ENCODE peak calls at places on chromosomes 4 and X, in six cellular contexts. Z is breast epithelium, S is fibroblast of lung, J is HepG2, V is spleen, O is stomach. I is an unnamed sample.

GRCh38 chrX:111519215-111519614 is 7.8 kb downstream of the SERTM2 start:
- DNase-seq in Z (no peak), S (peak; percentile 80), J (no peak), V (no peak), O (no peak), I (peak; percentile 75)

GRCh38 chr4:78650106-78651021 is 98.8 kb downstream of the ANXA3 start:
- DNase-seq in Z (no peak), S (peak; percentile 89), J (no peak), V (no peak), O (no peak), I (peak; percentile 89)

GRCh38 chr4:165726831-165727230 is 146.2 kb upstream of the TLL1 start:
- DNase-seq in Z (no peak), S (peak; percentile 82), J (no peak), V (no peak), O (no peak), I (peak; percentile 74)

GRCh38 chrX:38662640-38663039 is 101.3 kb downstream of the TSPAN7 start:
- DNase-seq in Z (no peak), S (no peak), J (no peak), V (no peak), O (no peak), I (no peak)

GRCh38 chr4:170091069-170091696 is 1.4 kb upstream of the AADAT start:
- DNase-seq in Z (no peak), S (no peak), J (no peak), V (no peak), O (no peak), I (no peak)

GRCh38 chr4:184942447-184943425 is 75.6 kb upstream of the HELT start:
- DNase-seq in Z (no peak), S (no peak), J (no peak), V (no peak), O (no peak), I (no peak)

GRCh38 chr4:2958446-2958845 is 4.8 kb downstream of the NOP14 start:
- DNase-seq in Z (no peak), S (peak; percentile 84), J (no peak), V (no peak), O (no peak), I (peak; percentile 80)

GRCh38 chr4:41594439-41594838 is 56.5 kb downstream of the LIMCH1 start:
- DNase-seq in Z (no peak), S (peak; percentile 30), J (no peak), V (no peak), O (no peak), I (peak; percentile 18)

GRCh38 chr4:26034849-26035248 is 120.8 kb downstream of the SMIM20 start:
- DNase-seq in Z (no peak), S (no peak), J (no peak), V (no peak), O (no peak), I (no peak)

GRCh38 chrX:112211459-112211858 is 128.9 kb upstream of the TRPC5 start:
- DNase-seq in Z (no peak), S (peak; percentile 62), J (no peak), V (no peak), O (no peak), I (peak; percentile 54)

GRCh38 chrX:1249101-1249887 is 19.3 kb upstream of the CSF2RA start:
- DNase-seq in Z (no peak), S (peak; percentile 4), J (peak; percentile 13), V (peak; percentile 90), O (peak; percentile 39), I (no peak)

GRCh38 chr4:67332627-67333026 is 212.7 kb downstream of the CENPC start:
- DNase-seq in Z (no peak), S (no peak), J (peak; percentile 16), V (no peak), O (no peak), I (no peak)

GRCh38 chrX:82648062-82648461 is 860.0 kb upstream of the POU3F4 start:
- DNase-seq in Z (no peak), S (no peak), J (no peak), V (no peak), O (no peak), I (no peak)

GRCh38 chr4:94407846-94408245 is 43.9 kb upstream of the PDLIM5 start:
- DNase-seq in Z (no peak), S (peak; percentile 69), J (no peak), V (no peak), O (no peak), I (peak; percentile 72)

GRCh38 chrX:43899878-43900815 is 17.9 kb upstream of the MAOB start:
- DNase-seq in Z (no peak), S (no peak), J (no peak), V (no peak), O (no peak), I (no peak)

GRCh38 chr4:119532319-119532718 is 96.3 kb downstream of the PDE5A start:
- DNase-seq in Z (no peak), S (no peak), J (no peak), V (no peak), O (no peak), I (no peak)

DNA sequence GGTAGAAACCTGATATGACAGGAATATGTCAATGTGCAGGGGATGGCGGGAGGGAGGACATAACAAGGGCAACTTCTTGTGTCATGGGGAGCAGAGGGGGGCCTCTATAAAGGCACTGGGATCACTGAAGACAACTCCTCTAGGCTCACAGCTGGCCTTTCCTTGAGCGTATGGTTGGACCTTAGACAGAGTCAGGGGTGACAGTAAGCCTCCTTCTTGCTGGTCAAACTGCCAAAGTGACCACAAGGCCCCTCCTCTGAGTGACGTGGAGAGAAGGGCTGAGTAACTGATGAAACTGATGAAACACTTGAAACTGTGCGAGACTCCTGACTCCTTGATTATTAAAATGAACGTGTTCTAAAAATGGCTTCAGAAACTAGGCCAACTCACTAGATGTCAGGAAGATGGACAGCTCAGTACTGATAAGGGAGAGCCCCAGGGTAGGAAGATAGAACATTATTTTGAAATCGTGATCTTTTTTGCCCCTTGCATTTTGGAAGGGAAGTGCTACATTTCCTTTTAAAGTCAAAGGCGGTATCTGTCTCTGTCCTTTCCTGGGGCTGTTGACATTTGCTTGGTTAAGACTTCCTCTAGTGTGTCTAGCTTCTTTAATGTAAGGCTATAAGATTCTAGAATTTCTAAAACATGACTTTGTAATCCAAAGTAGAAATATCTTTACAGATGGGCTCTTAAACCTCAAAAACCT is 1.6 kb downstream of the RAB33A start:
- DNase-seq in Z (no peak), S (peak; percentile 79), J (no peak), V (peak; percentile 72), O (no peak), I (peak; percentile 75)
- H3K4me3 ChIP-seq in Z (no peak overlapping the region), S (no peak overlapping the region), J (no peak overlapping the region), V (peak overlapping the region; percentile 60), O (no peak overlapping the region), I (peak overlapping the region; percentile 8)

DNA sequence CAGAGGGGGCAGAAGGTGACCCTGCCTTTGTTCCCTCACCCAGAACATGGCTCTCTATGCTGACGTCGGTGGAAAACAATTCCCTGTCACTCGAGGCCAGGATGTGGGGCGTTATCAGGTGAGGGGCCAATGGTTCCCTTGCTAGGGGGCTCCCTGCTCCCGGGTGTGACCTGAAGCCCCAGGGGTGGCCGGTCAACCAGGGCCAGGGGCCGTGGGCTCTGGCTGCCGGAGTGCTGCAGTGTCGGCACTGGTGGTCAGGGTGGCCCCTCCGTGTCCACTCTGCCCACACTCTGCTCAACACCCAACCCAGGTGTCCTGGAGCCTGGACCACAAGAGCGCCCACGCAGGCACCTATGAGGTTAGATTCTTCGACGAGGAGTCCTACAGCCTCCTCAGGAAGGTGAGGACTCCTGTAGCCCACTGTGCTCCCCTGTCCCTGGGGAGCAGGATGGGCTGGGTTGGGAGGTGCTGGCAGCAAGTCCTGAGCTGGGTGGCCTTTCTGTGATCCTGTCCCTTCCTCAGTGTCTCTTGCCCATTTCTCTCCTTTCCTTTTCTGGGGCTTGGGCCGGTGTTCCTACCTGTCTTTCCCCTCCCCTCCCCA is 3.0 kb downstream of the SSR4 start:
- DNase-seq in Z (no peak), S (no peak), J (no peak), V (no peak), O (no peak), I (no peak)
- H3K4me3 ChIP-seq in Z (no peak overlapping the region), S (no peak overlapping the region), J (no peak overlapping the region), V (no peak overlapping the region), O (no peak overlapping the region), I (no peak overlapping the region)

GRCh38 chrX:100408643-100409315 is 1.3 kb downstream of the PCDH19 start:
- DNase-seq in Z (no peak), S (no peak), J (no peak), V (no peak), O (no peak), I (no peak)

GRCh38 chrX:100407784-100408642 is 2.1 kb downstream of the PCDH19 start:
- DNase-seq in Z (no peak), S (peak; percentile 3), J (no peak), V (no peak), O (no peak), I (no peak)

GRCh38 chrX:100410083-100410590 is at the start of gene PCDH19:
- DNase-seq in Z (no peak), S (peak; percentile 37), J (no peak), V (peak; percentile 81), O (peak; percentile 54), I (peak; percentile 7)

GRCh38 chrX:100410901-100411801 is 1.1 kb upstream of the PCDH19 start:
- DNase-seq in Z (no peak), S (no peak), J (no peak), V (no peak), O (no peak), I (no peak)

DNA sequence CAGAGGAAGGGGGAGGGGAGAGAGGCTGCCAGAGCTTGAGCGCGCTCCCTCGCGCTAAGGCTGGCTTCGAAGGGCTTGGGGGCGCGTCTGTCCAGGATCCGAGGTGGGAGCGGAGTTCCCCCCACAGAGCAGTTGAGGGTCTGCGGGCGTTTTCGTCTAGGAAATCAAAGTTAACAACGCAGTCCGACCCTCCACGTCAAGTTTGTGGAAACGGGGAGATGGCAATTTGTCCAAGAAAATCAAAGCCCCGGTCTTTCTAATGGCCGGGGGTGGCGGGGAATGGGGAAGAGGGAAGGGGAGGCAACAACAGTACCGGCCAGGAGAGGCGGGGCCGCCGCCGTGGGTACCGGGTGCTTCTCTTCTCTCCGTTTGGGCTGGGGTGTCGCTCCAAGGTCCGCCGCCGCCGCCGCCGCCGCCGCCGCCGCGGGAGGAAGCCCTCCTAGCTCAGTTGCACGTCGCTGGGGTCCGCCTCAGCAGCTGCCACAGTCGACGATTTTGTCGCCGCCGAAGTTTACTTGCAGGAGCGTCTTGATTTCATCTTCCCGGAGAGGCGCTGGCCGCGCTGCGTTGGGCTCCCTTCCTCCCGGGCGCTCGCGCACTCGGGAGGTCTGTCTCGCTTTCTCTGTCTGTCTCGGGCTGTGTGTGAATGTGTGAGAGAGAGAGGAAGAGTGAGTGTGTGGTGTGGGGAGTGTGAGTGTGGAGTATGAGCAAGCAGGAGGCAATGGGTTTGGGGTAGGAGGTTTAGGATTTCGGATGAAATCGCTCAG is 574 bp downstream of the PCDH19 start:
- DNase-seq in Z (no peak), S (peak; percentile 1), J (no peak), V (no peak), O (no peak), I (no peak)
- H3K4me3 ChIP-seq in Z (peak overlapping the region; percentile 66), S (no peak overlapping the region), J (peak overlapping the region; percentile 23), V (peak overlapping the region; percentile 43), O (peak overlapping the region; percentile 46), I (peak overlapping the region; percentile 33)

GRCh38 chrX:46757052-46757451 is 1.9 kb downstream of the SLC9A7 start:
- DNase-seq in Z (no peak), S (no peak), J (no peak), V (no peak), O (no peak), I (no peak)
- H3K4me3 ChIP-seq in Z (peak overlapping the region; percentile 80), S (no peak overlapping the region), J (peak overlapping the region; percentile 80), V (peak overlapping the region; percentile 57), O (peak overlapping the region; percentile 67), I (peak overlapping the region; percentile 73)

I was measured in astrocyte.